ENCODE peak calls at places on chromosome 5, in six cellular contexts. Q is memory B cell, P is EH, A is neural crest cell, B is mesenteric fat pad, T is Caki2. N is an unnamed sample.

GRCh38 chr5:57695179-57695578 is 212.6 kb upstream of the ACTBL2 start:
- DNase-seq in P (no peak), Q (no peak), B (no peak), T (no peak), A (no peak), N (no peak)

GRCh38 chr5:64977779-64978178 is 209.0 kb downstream of the CWC27 start:
- DNase-seq in Q (no peak), A (no peak), P (peak; percentile 15), T (no peak), B (no peak), N (no peak)

GRCh38 chr5:39680213-39680612 is 255.4 kb upstream of the DAB2 start:
- DNase-seq in B (no peak), T (no peak), P (no peak), A (no peak), Q (no peak), N (no peak)

GRCh38 chr5:129696636-129697035 is 51.3 kb upstream of the MINAR2 start:
- DNase-seq in P (no peak), T (no peak), B (no peak), A (no peak), Q (no peak), N (no peak)

GRCh38 chr5:93610581-93611167 is 27.7 kb downstream of the NR2F1 start:
- DNase-seq in A (no peak), Q (no peak), T (no peak), B (no peak), P (no peak), N (no peak)

GRCh38 chr5:1113332-1113690 is 1.4 kb upstream of the SLC12A7 start:
- DNase-seq in Q (no peak), A (no peak), P (no peak), T (no peak), B (no peak), N (no peak)

GRCh38 chr5:171207256-171207866 is 101.7 kb upstream of the TLX3 start:
- DNase-seq in B (no peak), P (peak; percentile 59), T (peak; percentile 62), A (peak; percentile 33), Q (no peak), N (no peak)

GRCh38 chr5:54024466-54024865 is 285.9 kb downstream of the ARL15 start:
- DNase-seq in B (no peak), T (no peak), A (no peak), Q (no peak), P (peak; percentile 73), N (no peak)

GRCh38 chr5:134477462-134478245 is 47.8 kb upstream of the JADE2 start:
- DNase-seq in T (peak; percentile 29), A (no peak), P (peak; percentile 37), Q (no peak), B (peak; percentile 65), N (no peak)

GRCh38 chr5:149372932-149373331 is 6.2 kb downstream of the IL17B start:
- DNase-seq in T (no peak), B (no peak), P (no peak), Q (no peak), A (no peak), N (no peak)

GRCh38 chr5:164498393-164498792 is 993.0 kb downstream of the MAT2B start:
- DNase-seq in Q (no peak), B (no peak), T (no peak), P (no peak), A (no peak), N (no peak)

GRCh38 chr5:56011835-56012234 is 17.1 kb upstream of the IL6ST start:
- DNase-seq in B (no peak), A (no peak), P (peak; percentile 94), Q (no peak), T (no peak), N (no peak)

GRCh38 chr5:142717582-142718215 is 31.8 kb upstream of the FGF1 start:
- DNase-seq in A (no peak), T (peak; percentile 37), P (peak; percentile 81), B (no peak), Q (no peak), N (no peak)

GRCh38 chr5:3660630-3661029 is 65.0 kb downstream of the IRX1 start:
- DNase-seq in T (no peak), P (no peak), A (no peak), Q (no peak), B (no peak), N (no peak)

GRCh38 chr5:132464155-132464939 is 26.2 kb downstream of the IRF1 start:
- DNase-seq in A (no peak), Q (no peak), P (peak; percentile 34), T (no peak), B (peak; percentile 81), N (no peak)

GRCh38 chr5:160441352-160441781 is 19.7 kb downstream of the PTTG1 start:
- DNase-seq in A (no peak), T (no peak), Q (no peak), B (no peak), P (no peak), N (no peak)

GRCh38 chr5:318341-318897 is 3.1 kb upstream of the AHRR start:
- DNase-seq in B (peak; percentile 88), T (peak; percentile 86), Q (no peak), A (no peak), P (peak; percentile 88), N (no peak)

GRCh38 chr5:94283093-94283492 is 335.3 kb downstream of the KIAA0825 start:
- DNase-seq in Q (no peak), P (no peak), T (no peak), A (no peak), B (no peak), N (no peak)

GRCh38 chr5:57066921-57067914 is 106.6 kb upstream of the GPBP1 start:
- DNase-seq in A (no peak), T (no peak), B (no peak), Q (no peak), P (peak; percentile 18), N (no peak)

GRCh38 chr5:60287174-60287771 is 393.7 kb upstream of the PDE4D start:
- DNase-seq in P (peak; percentile 60), A (peak; percentile 12), B (no peak), T (peak; percentile 25), Q (no peak), N (peak; percentile 71)

GRCh38 chr5:81545911-81546310 is 152.0 kb upstream of the ACOT12 start:
- DNase-seq in Q (no peak), B (no peak), P (no peak), A (no peak), T (peak; percentile 3), N (no peak)

GRCh38 chr5:20109326-20109725 is 121.3 kb upstream of the CDH18 start:
- DNase-seq in A (no peak), Q (no peak), T (no peak), B (no peak), P (no peak), N (no peak)

GRCh38 chr5:140360101-140360500 is at the start of gene SLC4A9:
- DNase-seq in A (no peak), P (no peak), T (no peak), Q (no peak), B (peak; percentile 87), N (no peak)

GRCh38 chr5:10599113-10599512 is 35.2 kb downstream of the ANKRD33B start:
- DNase-seq in B (no peak), A (no peak), T (no peak), P (no peak), Q (no peak), N (no peak)

GRCh38 chr5:172903790-172904189 is 55.4 kb upstream of the RPL26L1 start:
- DNase-seq in T (peak; percentile 95), Q (no peak), B (no peak), P (peak; percentile 96), A (no peak), N (no peak)

GRCh38 chr5:159337291-159337974 is 7.1 kb upstream of the IL12B start:
- DNase-seq in P (peak; percentile 85), A (no peak), B (no peak), T (peak; percentile 37), Q (no peak), N (no peak)

GRCh38 chr5:59587489-59588337 is 305.8 kb downstream of the PDE4D start:
- DNase-seq in Q (no peak), T (peak; percentile 82), P (peak; percentile 56), B (no peak), A (peak; percentile 58), N (peak; percentile 84)